ENCODE peak calls at places on chromosomes 3 and 15, in four cellular contexts. M, J, V and T are unnamed samples.

GRCh38 chr3:22089284-22089683 is 338.3 kb upstream of the ZNF385D start:
- DNase-seq in M (no peak), V (peak; percentile 6), J (no peak), T (no peak)

GRCh38 chr3:53544357-53544756 is 49.9 kb downstream of the CACNA1D start:
- DNase-seq in J (no peak), M (no peak), V (no peak), T (no peak)

GRCh38 chr3:100330651-100331050 is 3.9 kb upstream of the NIT2 start:
- DNase-seq in V (no peak), J (no peak), M (no peak), T (no peak)

GRCh38 chr15:99197861-99198260 is 51.5 kb downstream of the TTC23 start:
- DNase-seq in M (no peak), J (no peak), V (no peak), T (no peak)

GRCh38 chr15:31379042-31379441 is 52.4 kb downstream of the KLF13 start:
- DNase-seq in V (no peak), M (no peak), J (no peak), T (no peak)

GRCh38 chr3:109175411-109175810 is 38.9 kb downstream of the C3orf85 start:
- DNase-seq in M (no peak), V (no peak), J (no peak), T (no peak)

GRCh38 chr3:53616971-53617892 is 122.8 kb downstream of the CACNA1D start:
- DNase-seq in J (no peak), M (no peak), V (no peak), T (no peak)

GRCh38 chr15:45635191-45635638 is 386 bp downstream of the SQOR start:
- DNase-seq in J (peak; percentile 73), V (peak; percentile 72), M (peak; percentile 50), T (peak; percentile 86)

GRCh38 chr15:46933332-46933731 is 784.0 kb upstream of the SEMA6D start:
- DNase-seq in M (no peak), V (no peak), J (no peak), T (no peak)

GRCh38 chr3:142560118-142560517 is 18.4 kb downstream of the ATR start:
- DNase-seq in M (no peak), J (no peak), V (no peak), T (no peak)

GRCh38 chr3:38648024-38648658 is 1.3 kb downstream of the SCN5A start:
- DNase-seq in J (no peak), M (no peak), V (peak; percentile 8), T (no peak)

GRCh38 chr3:128794788-128795649 is 69.0 kb downstream of the RAB7A start:
- DNase-seq in J (peak; percentile 48), M (peak; percentile 61), V (peak; percentile 81), T (peak; percentile 58)

GRCh38 chr15:39255760-39256159 is 325.1 kb upstream of the THBS1 start:
- DNase-seq in V (no peak), M (no peak), J (no peak), T (no peak)

GRCh38 chr3:195071916-195072820 is 198.8 kb downstream of the XXYLT1 start:
- DNase-seq in J (peak; percentile 25), M (peak; percentile 8), V (no peak), T (no peak)

GRCh38 chr3:49004352-49005297 is 2.6 kb upstream of the WDR6 start:
- DNase-seq in V (no peak), M (no peak), J (no peak), T (peak; percentile 75)

GRCh38 chr15:25055356-25056068 is 100.7 kb downstream of the SNRPN start:
- DNase-seq in M (no peak), V (no peak), J (peak; percentile 22), T (no peak)

GRCh38 chr3:185677146-185677829 is 91.2 kb downstream of the SENP2 start:
- DNase-seq in J (no peak), M (no peak), V (peak; percentile 56), T (no peak)

GRCh38 chr15:46815765-46816164 is 901.5 kb upstream of the SEMA6D start:
- DNase-seq in M (no peak), J (peak; percentile 26), V (peak; percentile 16), T (no peak)

GRCh38 chr15:34721802-34722795 is 32.7 kb downstream of the GJD2 start:
- DNase-seq in V (peak; percentile 85), J (no peak), M (peak; percentile 13), T (no peak)

GRCh38 chr15:72487070-72487797 is 13.1 kb downstream of the ARIH1 start:
- DNase-seq in V (no peak), M (no peak), J (no peak), T (no peak)

DNA sequence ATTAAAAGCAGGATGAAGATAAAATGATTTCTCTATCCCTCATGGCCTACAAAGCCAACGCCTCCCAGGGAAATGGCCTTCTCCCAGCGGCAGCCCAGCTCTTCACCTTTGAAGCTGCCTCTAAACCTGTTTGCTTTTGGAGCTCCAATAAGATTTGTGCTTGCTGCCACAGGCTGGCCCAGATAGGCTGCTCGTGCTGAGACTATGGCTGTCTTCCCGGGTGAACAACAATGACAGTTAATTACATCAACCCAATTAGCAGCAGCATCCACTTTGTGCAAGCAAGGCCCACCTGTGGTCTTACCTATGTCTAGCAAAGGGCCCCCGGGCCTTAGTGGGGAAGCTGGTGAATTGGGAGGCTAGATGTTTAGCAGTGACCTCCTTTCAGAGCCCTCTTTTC is 179.6 kb downstream of the P3H2 start:
- DNase-seq in M (no peak), V (no peak), J (peak; percentile 63), T (no peak)
- H3K27ac ChIP-seq in M (no peak overlapping the region), V (no peak overlapping the region), J (peak overlapping the region; percentile 74), T (no peak overlapping the region)

GRCh38 chr3:8546609-8547008 is 45.0 kb downstream of the LMCD1 start:
- DNase-seq in M (no peak), J (no peak), V (no peak), T (no peak)
- H3K27me3 ChIP-seq in M (no peaks in the 10 kb centered on the region), J (no peaks in the 10 kb centered on the region), V (no peaks in the 10 kb centered on the region), T (no peaks in the 10 kb centered on the region)

DNA sequence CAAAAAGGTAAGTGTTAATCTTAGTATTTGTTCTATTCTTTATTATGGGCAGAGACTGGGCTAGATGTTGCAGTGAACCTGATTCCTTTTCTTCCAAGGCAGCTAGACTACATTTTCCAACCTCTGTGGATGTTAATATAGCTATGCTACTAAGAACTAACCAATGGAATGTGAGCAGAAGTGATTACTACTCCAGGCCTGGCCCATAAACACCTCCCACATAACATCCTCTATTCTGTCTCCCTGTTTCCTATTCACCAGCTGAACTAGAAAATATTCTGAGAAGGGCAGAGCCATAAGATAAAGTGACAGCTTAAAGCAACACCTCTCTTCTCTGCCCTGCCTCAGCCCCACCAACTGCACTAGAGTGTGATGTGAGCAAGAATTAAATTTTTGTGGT is 29.4 kb downstream of the CD200R1L start:
- DNase-seq in M (no peak), J (no peak), V (no peak), T (no peak)
- H3K4me3 ChIP-seq in M (no peak overlapping the region), J (no peak overlapping the region), V (no peak overlapping the region), T (no peak overlapping the region)

GRCh38 chr3:89032331-89033063 is 74.9 kb upstream of the EPHA3 start:
- DNase-seq in M (no peak), V (no peak), J (no peak), T (no peak)
- H3K27ac ChIP-seq in M (no peak overlapping the region), V (no peak overlapping the region), J (no peak overlapping the region), T (no peak overlapping the region)

GRCh38 chr3:24428470-24428869 is 66.2 kb downstream of the THRB start:
- DNase-seq in J (no peak), M (no peak), V (no peak), T (no peak)
- H3K27me3 ChIP-seq in J (no peaks in the 10 kb centered on the region), M (no peaks in the 10 kb centered on the region), V (no peaks in the 10 kb centered on the region), T (no peaks in the 10 kb centered on the region)

DNA sequence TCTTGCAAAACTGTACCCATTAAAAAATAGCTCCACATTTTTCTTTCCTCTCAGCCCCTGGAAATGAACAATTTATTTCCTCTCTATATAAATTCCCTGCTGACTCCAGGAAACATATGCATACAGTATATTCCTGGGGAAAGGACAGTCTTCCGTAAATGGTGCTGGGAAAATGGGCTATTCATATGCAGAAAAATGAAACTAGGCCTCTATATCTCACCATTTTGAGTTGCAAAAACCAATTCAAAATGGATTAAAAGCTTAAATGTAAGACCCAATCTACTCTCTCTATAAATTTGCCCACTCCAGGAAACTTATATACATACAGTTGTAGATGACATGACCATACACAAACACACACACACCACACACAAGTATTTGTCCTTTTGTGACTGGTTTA is 85.9 kb upstream of the GPR149 start:
- DNase-seq in M (no peak), V (no peak), J (no peak), T (no peak)
- H3K4me3 ChIP-seq in M (no peak overlapping the region), V (no peak overlapping the region), J (no peak overlapping the region), T (no peak overlapping the region)

DNA sequence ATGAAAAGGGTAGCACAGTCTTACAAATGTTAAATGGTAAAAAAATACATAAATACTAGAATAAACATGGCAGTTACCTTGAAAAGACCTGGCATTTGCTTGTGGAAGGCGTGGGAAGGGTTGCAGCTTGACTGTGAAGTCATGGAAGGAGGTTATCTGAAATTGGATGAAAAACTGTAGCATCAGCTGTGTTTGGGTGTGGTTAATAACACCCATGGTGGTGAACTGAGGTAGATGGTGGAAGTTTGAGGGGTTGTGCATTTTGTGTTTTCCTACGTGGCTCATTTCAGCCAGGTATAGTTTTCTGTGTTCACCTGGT is 46.5 kb downstream of the PSMD6 start:
- DNase-seq in J (no peak), M (no peak), V (no peak), T (no peak)
- H3K27ac ChIP-seq in J (peak overlapping the region; percentile 48), M (peak overlapping the region; percentile 58), V (no peak overlapping the region), T (peak overlapping the region; percentile 3)

GRCh38 chr3:183180765-183181295 is 18.3 kb upstream of the LAMP3 start:
- DNase-seq in M (no peak), V (no peak), J (no peak), T (no peak)
- H3K27me3 ChIP-seq in M (no peaks in the 10 kb centered on the region), V (no peaks in the 10 kb centered on the region), J (peaks cover 62% of the 10 kb centered on the region), T (peaks cover 12% of the 10 kb centered on the region)

GRCh38 chr3:51384145-51384729 is 854 bp upstream of the MANF start:
- DNase-seq in J (no peak), V (peak; percentile 74), M (no peak), T (no peak)
- H3K4me3 ChIP-seq in J (peak overlapping the region; percentile 85), V (peak overlapping the region; percentile 98), M (peak overlapping the region; percentile 78), T (peak overlapping the region; percentile 85)